ENCODE peak calls at places on chromosome 1, in five cellular contexts. B is transverse colon; Q is fibroblast of lung; T is activated T-cell treated with anti-CD3 and anti-CD28 coated beads, Interleukin-2, amount 50 U/mL, for 1 hour; S is stimulated activated CD4-positive, alpha-beta T cell treated with anti-CD3 and anti-CD28 coated beads, Interleukin-4, amount 100 ng/mL, for 1 hour. F is an unnamed sample.

GRCh38 chr1:31978853-31979400 is 34.7 kb upstream of the KHDRBS1 start:
- DNase-seq in T (no peak), B (no peak), Q (no peak), S (no peak), F (no peak)

GRCh38 chr1:182608850-182609610 is 4.8 kb upstream of the RGS16 start:
- DNase-seq in T (no peak), Q (peak), B (no peak), S (no peak), F (no peak)

GRCh38 chr1:80594013-80594412 is 1206.7 kb upstream of the ADGRL2 start:
- DNase-seq in S (no peak), B (no peak), T (no peak), Q (no peak), F (no peak)

GRCh38 chr1:5918275-5918649 is 74.0 kb downstream of the NPHP4 start:
- DNase-seq in Q (no peak), T (no peak), B (no peak), S (no peak), F (no peak)

GRCh38 chr1:215380566-215380965 is 186.5 kb upstream of the KCTD3 start:
- DNase-seq in Q (no peak), B (no peak), S (no peak), T (no peak), F (no peak)

GRCh38 chr1:26288311-26288941 is 8.5 kb downstream of the SH3BGRL3 start:
- DNase-seq in S (peak), T (peak), Q (peak), B (peak), F (no peak)

GRCh38 chr1:204927673-204928641 is 57.3 kb downstream of the NFASC start:
- DNase-seq in Q (no peak), T (no peak), S (no peak), B (no peak), F (no peak)

GRCh38 chr1:119542492-119542946 is 35.5 kb downstream of the HSD3B1 start:
- DNase-seq in S (no peak), T (no peak), Q (peak), B (no peak), F (no peak)

F was measured in SK-N-DZ.